ENCODE peak calls at places on chromosomes 2 and 18, in seven cellular contexts. A, K, M, J, E, X and C are unnamed samples.

GRCh38 chr2:187434342-187434785 is 13.7 kb downstream of the CALCRL start:
- DNase-seq in K (no peak), J (peak; percentile 39), X (no peak), A (no peak), M (no peak), E (no peak), C (peak; percentile 17)

GRCh38 chr18:68841301-68841700 is 43.4 kb downstream of the CCDC102B start:
- DNase-seq in A (peak; percentile 8), J (peak; percentile 38), X (no peak), E (no peak), K (no peak), M (no peak), C (peak; percentile 22)

GRCh38 chr2:73418343-73418742 is 32.7 kb downstream of the ALMS1 start:
- DNase-seq in A (peak; percentile 65), J (peak; percentile 37), E (peak; percentile 70), X (peak; percentile 31), M (no peak), K (peak; percentile 87), C (peak; percentile 47)

GRCh38 chr2:21438949-21439348 is 315.2 kb downstream of the TDRD15 start:
- DNase-seq in M (no peak), A (peak; percentile 11), K (no peak), X (no peak), J (no peak), E (no peak), C (no peak)

GRCh38 chr18:46301081-46301480 is 196.9 kb downstream of the HAUS1 start:
- DNase-seq in K (no peak), X (no peak), E (no peak), A (no peak), J (no peak), M (no peak), C (no peak)

GRCh38 chr18:48402953-48403352 is 6.2 kb downstream of the ZBTB7C start:
- DNase-seq in E (no peak), A (no peak), J (no peak), X (no peak), K (no peak), M (no peak), C (no peak)

GRCh38 chr2:102345329-102345920 is 10.2 kb upstream of the IL18R1 start:
- DNase-seq in J (no peak), M (no peak), E (no peak), A (no peak), K (no peak), X (no peak), C (no peak)

GRCh38 chr2:230714122-230714453 is 1.4 kb downstream of the CAB39 start:
- DNase-seq in X (peak; percentile 20), E (no peak), J (peak; percentile 80), M (no peak), A (no peak), K (no peak), C (peak; percentile 82)

GRCh38 chr2:44638649-44639048 is 276.9 kb downstream of the CAMKMT start:
- DNase-seq in E (no peak), X (no peak), A (no peak), J (no peak), M (no peak), K (no peak), C (no peak)

GRCh38 chr2:99710720-99711612 is 221.1 kb upstream of the REV1 start:
- DNase-seq in J (no peak), A (no peak), K (no peak), X (no peak), E (no peak), M (no peak), C (no peak)

GRCh38 chr18:55912071-55912470 is 324.1 kb upstream of the TCF4 start:
- DNase-seq in M (no peak), E (no peak), K (no peak), X (no peak), A (no peak), J (no peak), C (no peak)

GRCh38 chr2:20596193-20596972 is 54.5 kb downstream of the HS1BP3 start:
- DNase-seq in M (no peak), E (no peak), X (peak; percentile 1), K (no peak), A (no peak), J (no peak), C (no peak)

GRCh38 chr2:69306897-69307695 is 79.9 kb downstream of the GFPT1 start:
- DNase-seq in J (peak; percentile 36), A (peak; percentile 53), E (peak; percentile 90), K (no peak), M (peak; percentile 25), X (peak; percentile 86), C (peak; percentile 69)

GRCh38 chr18:77065221-77065981 is 67.2 kb downstream of the MBP start:
- DNase-seq in J (peak; percentile 91), M (no peak), A (peak; percentile 70), E (peak; percentile 69), K (peak; percentile 81), X (no peak), C (peak; percentile 90)

GRCh38 chr2:30580394-30580793 is 133.3 kb downstream of the LCLAT1 start:
- DNase-seq in M (no peak), E (no peak), A (no peak), K (no peak), X (no peak), J (no peak), C (no peak)

GRCh38 chr2:1415501-1415900 is 2.2 kb downstream of the TPO start:
- DNase-seq in E (no peak), J (no peak), A (no peak), K (no peak), X (no peak), M (no peak), C (no peak)

GRCh38 chr18:46946656-46947282 is 29.4 kb downstream of the KATNAL2 start:
- DNase-seq in A (peak; percentile 45), E (peak; percentile 72), K (no peak), M (no peak), X (peak; percentile 64), J (peak; percentile 76), C (peak; percentile 89)

GRCh38 chr2:148756292-148756975 is 111.9 kb downstream of the EPC2 start:
- DNase-seq in A (peak; percentile 47), K (peak; percentile 2), J (peak; percentile 91), M (no peak), E (no peak), X (no peak), C (peak; percentile 89)

GRCh38 chr2:234911271-234911670 is 40.5 kb upstream of the SH3BP4 start:
- DNase-seq in J (peak; percentile 67), M (no peak), A (peak; percentile 36), K (peak; percentile 71), X (no peak), E (no peak), C (peak; percentile 83)

DNA sequence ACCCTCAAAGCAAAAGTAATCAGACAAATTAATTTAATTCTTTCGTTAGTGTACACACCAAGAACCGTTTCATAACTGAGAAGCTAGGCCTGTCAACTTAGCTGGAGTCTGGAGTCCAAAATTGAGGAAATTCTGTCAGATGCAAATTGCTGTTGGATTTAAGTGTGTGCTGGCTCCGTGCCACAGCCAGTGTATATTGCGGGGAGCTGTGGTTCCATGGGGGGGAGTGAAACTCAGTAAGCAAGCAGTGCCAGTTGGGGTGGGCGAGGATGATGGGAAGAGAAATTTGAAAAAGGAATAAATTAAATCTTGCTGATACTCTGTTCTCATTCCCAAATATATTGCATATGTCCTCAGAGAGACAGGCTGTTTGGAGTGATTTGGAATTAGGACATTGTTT is 4.0 kb downstream of the ARPC2 start:
- DNase-seq in K (no peak), E (peak; percentile 23), M (no peak), X (no peak), J (no peak), A (no peak), C (no peak)
- H3K4me3 ChIP-seq in K (no peak overlapping the region), E (no peak overlapping the region), M (peak overlapping the region; percentile 19), X (no peak overlapping the region), J (no peak overlapping the region), A (no peak overlapping the region), C (no peak overlapping the region)

GRCh38 chr2:232231514-232231913 is 147.0 kb upstream of the ALPP start:
- DNase-seq in K (no peak), M (no peak), A (no peak), J (no peak), X (no peak), E (no peak), C (no peak)

GRCh38 chr2:232229917-232230310 is 148.6 kb upstream of the ALPP start:
- DNase-seq in A (no peak), M (no peak), E (no peak), K (peak; percentile 32), X (no peak), J (no peak), C (no peak)

GRCh38 chr2:232228332-232228731 is 150.2 kb upstream of the ALPP start:
- DNase-seq in A (no peak), X (peak; percentile 36), K (no peak), M (no peak), E (no peak), J (peak; percentile 68), C (peak; percentile 59)

GRCh38 chr2:232229296-232229916 is 149.1 kb upstream of the ALPP start:
- DNase-seq in K (no peak), E (no peak), A (no peak), M (no peak), J (peak; percentile 58), X (no peak), C (peak; percentile 38)

DNA sequence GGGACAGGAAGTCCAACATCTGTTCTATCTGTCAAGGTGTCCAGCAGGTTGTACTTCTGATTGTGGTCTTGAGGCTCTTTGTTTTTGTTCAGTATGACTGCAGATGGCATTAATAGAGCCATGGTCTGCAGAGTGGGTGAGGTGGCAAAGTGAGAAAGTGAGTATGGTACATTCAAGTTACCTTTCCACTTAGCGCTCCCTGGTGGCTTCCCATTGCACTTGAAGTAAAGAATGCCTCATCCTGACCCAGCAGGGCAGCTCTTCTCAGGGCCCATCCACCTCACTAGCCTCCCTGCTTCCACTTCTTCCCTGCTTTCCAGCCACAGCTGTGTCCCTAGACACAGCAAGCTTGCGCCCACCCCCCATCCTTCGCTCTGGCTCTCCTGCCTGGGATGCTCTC is 148.0 kb upstream of the ALPP start:
- DNase-seq in X (peak; percentile 26), J (no peak), M (no peak), K (no peak), E (no peak), A (no peak), C (peak; percentile 46)
- TF ChIP-seq CTCF in X (no peak), J (peak; percentile 54), M (peak; percentile 71), K (no peak), E (no peak), A (peak; percentile 17), C (peak; percentile 25)

DNA sequence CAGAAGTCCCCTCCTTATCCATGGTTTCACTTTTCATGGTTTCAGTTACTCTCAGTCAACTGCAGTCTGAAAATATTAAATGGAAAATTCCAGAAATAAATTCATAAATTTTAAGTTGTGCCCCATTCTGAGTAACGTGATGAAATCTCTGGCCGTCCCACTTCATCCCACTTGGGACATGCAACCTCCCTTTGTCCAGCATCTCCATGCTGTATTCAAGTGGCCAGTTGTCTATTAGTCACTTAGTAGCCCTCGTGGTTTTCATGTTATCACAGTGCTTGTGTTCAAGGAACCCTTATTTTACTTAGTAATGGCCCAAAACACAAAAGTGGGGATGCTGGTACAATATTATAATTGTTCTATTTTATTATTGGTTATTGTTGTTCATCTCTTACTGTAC is 18.0 kb upstream of the DAPL1 start:
- DNase-seq in M (no peak), X (no peak), J (no peak), K (no peak), E (peak; percentile 37), A (no peak), C (no peak)
- H3K4me3 ChIP-seq in M (no peak overlapping the region), X (no peak overlapping the region), J (no peak overlapping the region), K (no peak overlapping the region), E (no peak overlapping the region), A (no peak overlapping the region), C (no peak overlapping the region)

DNA sequence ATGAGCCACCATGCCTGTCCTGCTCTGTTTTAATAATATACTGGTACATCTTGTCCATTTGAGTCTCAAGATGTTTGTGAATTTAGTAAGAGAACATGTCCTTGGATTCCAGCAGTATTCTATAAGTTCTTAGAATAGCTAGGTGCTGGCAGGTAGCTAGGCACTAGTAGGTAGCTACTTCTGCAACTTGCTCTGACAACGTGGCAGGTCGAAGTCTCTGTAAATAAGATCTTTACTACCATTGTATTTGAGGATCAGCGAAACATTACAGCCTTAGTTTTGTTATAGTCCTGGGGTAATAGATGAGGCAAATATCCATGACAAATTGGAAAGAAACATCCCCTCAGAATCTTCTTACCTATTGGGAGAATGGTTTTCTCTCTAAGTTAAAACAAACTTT is 14.2 kb upstream of the PRELID3A start:
- DNase-seq in M (no peak), K (no peak), J (no peak), E (no peak), A (no peak), X (no peak), C (no peak)
- TF ChIP-seq CTCF in M (no peak), K (no peak), J (no peak), E (no peak), A (no peak), X (no peak), C (no peak)